ENCODE peak calls at places on chromosomes 5 and 9, in six cellular contexts. U is B cell, G is fibroblast of pulmonary artery, A is AG09319, N is body of pancreas, T is fibroblast of lung. M is an unnamed sample.

GRCh38 chr9:22136446-22137140 is 127.5 kb upstream of the CDKN2B start:
- DNase-seq in U (no peak), G (peak; percentile 81), A (no peak), N (no peak), T (peak; percentile 59), M (no peak)

GRCh38 chr5:387491-388265 is 55.3 kb upstream of the EXOC3 start:
- DNase-seq in U (no peak), G (no peak), A (no peak), N (no peak), T (no peak), M (no peak)

GRCh38 chr9:38112010-38112409 is 43.0 kb upstream of the SHB start:
- DNase-seq in U (no peak), G (no peak), A (no peak), N (no peak), T (no peak), M (no peak)

GRCh38 chr5:72883850-72884249 is 67.4 kb downstream of the TNPO1 start:
- DNase-seq in U (no peak), G (no peak), A (no peak), N (no peak), T (no peak), M (no peak)

GRCh38 chr5:127320032-127320945 is 29.7 kb downstream of the MEGF10 start:
- DNase-seq in U (no peak), G (peak; percentile 14), A (no peak), N (no peak), T (no peak), M (no peak)

GRCh38 chr5:32836176-32836575 is 125.1 kb downstream of the NPR3 start:
- DNase-seq in U (no peak), G (no peak), A (no peak), N (no peak), T (no peak), M (no peak)

GRCh38 chr5:40479939-40480338 is 199.8 kb upstream of the PTGER4 start:
- DNase-seq in U (no peak), G (no peak), A (no peak), N (no peak), T (no peak), M (no peak)

GRCh38 chr9:2125909-2126308 is 110.8 kb downstream of the SMARCA2 start:
- DNase-seq in U (no peak), G (peak; percentile 33), A (no peak), N (no peak), T (peak; percentile 39), M (peak; percentile 51)

GRCh38 chr9:34197756-34198711 is 19.2 kb downstream of the UBAP1 start:
- DNase-seq in U (no peak), G (no peak), A (no peak), N (peak; percentile 65), T (no peak), M (no peak)

GRCh38 chr5:151656311-151656710 is 30.4 kb downstream of the SPARC start:
- DNase-seq in U (no peak), G (no peak), A (no peak), N (no peak), T (no peak), M (no peak)

GRCh38 chr9:26169684-26170083 is 491.4 kb upstream of the TUSC1 start:
- DNase-seq in U (no peak), G (no peak), A (no peak), N (no peak), T (no peak), M (no peak)

GRCh38 chr5:38846379-38846967 is 661 bp downstream of the OSMR start:
- DNase-seq in U (no peak), G (no peak), A (no peak), N (no peak), T (peak; percentile 37), M (no peak)

GRCh38 chr9:12659220-12659619 is 34.0 kb upstream of the TYRP1 start:
- DNase-seq in U (no peak), G (no peak), A (no peak), N (no peak), T (no peak), M (no peak)

GRCh38 chr5:154708845-154709244 is 46.3 kb upstream of the LARP1 start:
- DNase-seq in U (no peak), G (no peak), A (no peak), N (no peak), T (no peak), M (no peak)

GRCh38 chr5:54845567-54845941 is 139.8 kb downstream of the ESM1 start:
- DNase-seq in U (no peak), G (peak; percentile 56), A (no peak), N (no peak), T (peak; percentile 52), M (no peak)

GRCh38 chr9:134324359-134325095 is 1.7 kb upstream of the RXRA start:
- DNase-seq in U (no peak), G (no peak), A (no peak), N (no peak), T (no peak), M (no peak)

GRCh38 chr9:100020121-100020780 is 78.5 kb downstream of the ERP44 start:
- DNase-seq in U (no peak), G (peak; percentile 17), A (no peak), N (no peak), T (no peak), M (no peak)

GRCh38 chr9:117783828-117784227 is 79.6 kb downstream of the TLR4 start:
- DNase-seq in U (peak; percentile 48), G (no peak), A (no peak), N (no peak), T (no peak), M (peak; percentile 2)

GRCh38 chr5:58259685-58260152 is 200.2 kb downstream of the PLK2 start:
- DNase-seq in U (no peak), G (peak; percentile 89), A (peak; percentile 49), N (no peak), T (peak; percentile 58), M (no peak)

GRCh38 chr5:128227984-128228383 is 144.4 kb downstream of the SLC12A2 start:
- DNase-seq in U (no peak), G (peak; percentile 89), A (peak; percentile 59), N (no peak), T (peak; percentile 87), M (no peak)

GRCh38 chr9:129697956-129698757 is 32.7 kb downstream of the PRRX2 start:
- DNase-seq in U (no peak), G (no peak), A (peak; percentile 80), N (peak; percentile 23), T (no peak), M (no peak)

GRCh38 chr9:71812385-71812784 is 44.1 kb upstream of the CEMIP2 start:
- DNase-seq in U (no peak), G (peak; percentile 42), A (no peak), N (no peak), T (peak; percentile 51), M (no peak)

GRCh38 chr5:115549154-115549553 is 4.6 kb upstream of the FEM1C start:
- DNase-seq in U (no peak), G (peak; percentile 58), A (no peak), N (no peak), T (peak; percentile 44), M (peak; percentile 49)

GRCh38 chr9:21294904-21295538 is 10.1 kb downstream of the IFNA5 start:
- DNase-seq in U (no peak), G (no peak), A (no peak), N (no peak), T (no peak), M (no peak)

GRCh38 chr5:175060264-175060663 is 335.9 kb downstream of the MSX2 start:
- DNase-seq in U (no peak), G (no peak), A (no peak), N (no peak), T (no peak), M (no peak)

GRCh38 chr5:175056831-175057230 is 332.4 kb downstream of the MSX2 start:
- DNase-seq in U (no peak), G (no peak), A (no peak), N (no peak), T (no peak), M (no peak)

DNA sequence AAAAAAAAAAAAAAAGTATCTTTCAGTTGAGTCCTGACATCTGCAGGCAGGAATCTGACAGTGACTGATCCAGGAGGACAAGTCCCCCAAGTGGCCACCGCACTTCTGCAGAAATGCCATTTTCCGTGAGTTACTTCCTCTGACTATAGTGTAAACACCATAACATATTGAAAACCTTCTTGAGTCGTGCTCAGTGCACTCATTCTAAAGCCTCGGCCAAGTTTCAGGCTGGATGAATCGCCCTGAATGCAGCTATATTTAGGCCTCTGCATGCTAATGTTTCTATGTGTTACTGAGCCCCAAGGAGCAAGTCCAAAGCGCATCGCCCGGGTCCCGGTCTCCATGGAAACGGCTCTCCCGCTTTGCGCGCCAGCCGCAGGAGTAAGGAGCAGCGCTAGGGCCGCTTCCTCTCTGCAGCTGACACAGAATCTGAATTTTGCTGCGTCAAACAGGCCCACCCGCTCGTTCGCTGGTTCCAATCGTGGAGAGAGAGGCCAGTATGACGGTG is 335.4 kb downstream of the MSX2 start:
- DNase-seq in U (no peak), G (no peak), A (no peak), N (peak; percentile 22), T (peak; percentile 61), M (peak; percentile 15)
- TF ChIP-seq CTCF in U (no peak), G (no peak), A (no peak), N (no peak), T (no peak), M (no peak)

DNA sequence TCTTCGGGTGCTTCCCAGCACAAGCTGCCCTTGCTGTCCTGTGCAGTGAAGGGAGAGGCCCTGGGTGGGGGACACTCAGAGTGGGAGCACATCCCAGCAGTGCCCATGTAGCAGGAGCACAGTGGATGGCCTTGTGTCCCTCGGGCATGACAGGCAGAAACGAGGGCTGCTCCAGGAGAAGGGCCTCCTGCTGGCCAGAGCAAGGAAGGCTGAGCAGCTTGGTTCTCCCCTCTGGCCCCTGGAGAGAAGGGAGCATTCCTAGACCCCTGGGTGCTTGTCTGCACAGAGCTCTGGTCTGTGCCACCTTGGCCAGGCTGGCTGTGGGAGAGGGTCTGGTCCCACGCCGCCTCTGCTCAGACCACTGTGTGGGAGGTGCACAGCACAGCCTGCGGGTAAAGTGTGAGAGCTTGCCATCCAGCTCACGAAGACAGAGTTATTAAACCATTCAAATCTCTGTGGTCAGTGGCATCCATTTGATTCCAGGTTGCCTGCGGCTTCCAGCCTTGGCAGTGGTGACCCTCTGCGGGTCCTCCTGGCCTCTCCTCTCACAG is 18.3 kb downstream of the FBXW5 start:
- DNase-seq in U (no peak), G (no peak), A (no peak), N (no peak), T (no peak), M (no peak)
- TF ChIP-seq CTCF in U (no peak), G (no peak), A (no peak), N (no peak), T (peak; percentile 13), M (no peak)

GRCh38 chr9:7358876-7359275 is 440.7 kb downstream of the DMAC1 start:
- DNase-seq in U (no peak), G (peak; percentile 19), A (no peak), N (no peak), T (no peak), M (no peak)
- TF ChIP-seq CTCF in U (no peak), G (peak; percentile 48), A (peak; percentile 11), N (no peak), T (peak; percentile 32), M (peak; percentile 12)

GRCh38 chr9:87530716-87531115 is 33.0 kb downstream of the DAPK1 start:
- DNase-seq in U (no peak), G (no peak), A (no peak), N (no peak), T (no peak), M (no peak)

GRCh38 chr9:87527211-87527916 is 29.7 kb downstream of the DAPK1 start:
- DNase-seq in U (no peak), G (no peak), A (no peak), N (no peak), T (no peak), M (no peak)

GRCh38 chr9:87528969-87529368 is 31.3 kb downstream of the DAPK1 start:
- DNase-seq in U (no peak), G (no peak), A (no peak), N (no peak), T (no peak), M (no peak)

GRCh38 chr9:87531370-87532295 is 34.0 kb downstream of the DAPK1 start:
- DNase-seq in U (no peak), G (no peak), A (no peak), N (no peak), T (no peak), M (no peak)

GRCh38 chr9:87529666-87530065 is 32.0 kb downstream of the DAPK1 start:
- DNase-seq in U (no peak), G (no peak), A (no peak), N (no peak), T (no peak), M (no peak)
- TF ChIP-seq CTCF in U (no peak), G (no peak), A (no peak), N (no peak), T (no peak), M (no peak)